ENCODE peak calls at places on chromosome 18, in five cellular contexts. R is left cardiac atrium, Z is activated T-cell treated with anti-CD3 and anti-CD28 coated beads for 24 hours, C is HEK293T, D is psoas muscle. S is an unnamed sample.

GRCh38 chr18:78711316-78711715 is 268.3 kb upstream of the SALL3 start:
- DNase-seq in R (no peak), Z (no peak), C (no peak), D (no peak), S (no peak)

GRCh38 chr18:55579888-55580287 is 8.1 kb downstream of the TCF4 start:
- DNase-seq in R (no peak), Z (no peak), C (no peak), D (no peak), S (no peak)

GRCh38 chr18:68722807-68723206 is 7.9 kb upstream of the TMX3 start:
- DNase-seq in R (no peak), Z (no peak), C (no peak), D (no peak), S (no peak)

GRCh38 chr18:34767601-34768027 is 57.5 kb downstream of the DTNA start:
- DNase-seq in R (no peak), Z (no peak), C (no peak), D (no peak), S (no peak)

GRCh38 chr18:59142274-59142673 is 2.6 kb downstream of the SEC11C start:
- DNase-seq in R (no peak), Z (no peak), C (no peak), D (no peak), S (no peak)

GRCh38 chr18:3397031-3397750 is 52.8 kb upstream of the TGIF1 start:
- DNase-seq in R (no peak), Z (no peak), C (no peak), D (no peak), S (no peak)

GRCh38 chr18:41761329-41762028 is 193.6 kb upstream of the PIK3C3 start:
- DNase-seq in R (no peak), Z (no peak), C (no peak), D (no peak), S (no peak)

GRCh38 chr18:3480827-3481226 is 30.9 kb downstream of the TGIF1 start:
- DNase-seq in R (no peak), Z (no peak), C (no peak), D (no peak), S (no peak)

GRCh38 chr18:354003-354402 is 86.2 kb upstream of the THOC1 start:
- DNase-seq in R (no peak), Z (no peak), C (no peak), D (no peak), S (no peak)

GRCh38 chr18:47191956-47192355 is 15.8 kb upstream of the IER3IP1 start:
- DNase-seq in R (no peak), Z (no peak), C (no peak), D (no peak), S (no peak)

GRCh38 chr18:33201509-33201926 is 239.0 kb downstream of the CCDC178 start:
- DNase-seq in R (no peak), Z (no peak), C (peak; percentile 69), D (no peak), S (no peak)

GRCh38 chr18:8675057-8675456 is 30.3 kb upstream of the MTCL1 start:
- DNase-seq in R (no peak), Z (no peak), C (no peak), D (no peak), S (no peak)

GRCh38 chr18:51211552-51211951 is 14.1 kb upstream of the MEX3C start:
- DNase-seq in R (peak; percentile 62), Z (peak; percentile 31), C (no peak), D (peak; percentile 22), S (peak; percentile 40)

GRCh38 chr18:2223859-2224258 is 347.4 kb downstream of the METTL4 start:
- DNase-seq in R (peak; percentile 33), Z (no peak), C (no peak), D (no peak), S (no peak)

GRCh38 chr18:43805646-43806194 is 528.4 kb upstream of the SYT4 start:
- DNase-seq in R (no peak), Z (no peak), C (no peak), D (no peak), S (no peak)

GRCh38 chr18:9905401-9905922 is 8.4 kb upstream of the VAPA start:
- DNase-seq in R (no peak), Z (no peak), C (no peak), D (no peak), S (no peak)

GRCh38 chr18:39685303-39685902 is 2119.8 kb upstream of the CELF4 start:
- DNase-seq in R (no peak), Z (no peak), C (no peak), D (no peak), S (no peak)

GRCh38 chr18:48949606-48950535 is 894 bp downstream of the SMAD7 start:
- DNase-seq in R (no peak), Z (peak; percentile 14), C (no peak), D (no peak), S (peak; percentile 63)

GRCh38 chr18:56245856-56246575 is 392.4 kb downstream of the TXNL1 start:
- DNase-seq in R (no peak), Z (no peak), C (no peak), D (no peak), S (no peak)

GRCh38 chr18:36354989-36355388 is 57.5 kb downstream of the FHOD3 start:
- DNase-seq in R (no peak), Z (no peak), C (no peak), D (peak; percentile 48), S (no peak)

GRCh38 chr18:58653814-58654509 is 17.3 kb upstream of the MALT1 start:
- DNase-seq in R (no peak), Z (no peak), C (no peak), D (no peak), S (no peak)

GRCh38 chr18:38174594-38174993 is 609.0 kb upstream of the CELF4 start:
- DNase-seq in R (no peak), Z (no peak), C (no peak), D (no peak), S (no peak)

GRCh38 chr18:59233017-59233410 is 13.1 kb downstream of the GRP start:
- DNase-seq in R (no peak), Z (no peak), C (no peak), D (no peak), S (no peak)

GRCh38 chr18:8706981-8707940 is 1.9 kb downstream of the MTCL1 start:
- DNase-seq in R (peak; percentile 52), Z (no peak), C (peak; percentile 39), D (peak; percentile 38), S (peak; percentile 35)

GRCh38 chr18:39462436-39462835 is 1896.8 kb upstream of the CELF4 start:
- DNase-seq in R (no peak), Z (no peak), C (no peak), D (no peak), S (no peak)

GRCh38 chr18:46485675-46486200 is 171.3 kb downstream of the LOXHD1 start:
- DNase-seq in R (no peak), Z (no peak), C (no peak), D (no peak), S (no peak)

GRCh38 chr18:30415903-30416302 is 626.6 kb downstream of the DSC3 start:
- DNase-seq in R (no peak), Z (no peak), C (no peak), D (no peak), S (no peak)

GRCh38 chr18:8747440-8747937 is 42.1 kb downstream of the MTCL1 start:
- DNase-seq in R (no peak), Z (no peak), C (no peak), D (no peak), S (no peak)

GRCh38 chr18:22609642-22610041 is 191.9 kb upstream of the CTAGE1 start:
- DNase-seq in R (peak; percentile 85), Z (no peak), C (peak; percentile 67), D (peak; percentile 25), S (peak; percentile 60)

GRCh38 chr18:313931-314330 is 46.1 kb upstream of the THOC1 start:
- DNase-seq in R (no peak), Z (no peak), C (no peak), D (no peak), S (no peak)

S was measured in left ventricle myocardium superior.